ENCODE peak calls at places on chromosomes 3 and 15, in seven cellular contexts. One of them, this sample, is unnamed.

GRCh38 chr3:119257654-119258410 is 17.2 kb upstream of the B4GALT4 start:
- DNase-seq in hepatocyte: no peak
- DNase-seq in GM23248: peak
- DNase-seq in MM.1S: peak
- DNase-seq in neural progenitor cell: no peak
- DNase-seq in OCI-LY7: peak
- DNase-seq in PC-3: peak
- DNase-seq in this sample: no peak

GRCh38 chr3:17891139-17891850 is 148.9 kb upstream of the TBC1D5 start:
- DNase-seq in MM.1S: no peak
- DNase-seq in PC-3: peak
- DNase-seq in GM23248: peak
- DNase-seq in OCI-LY7: no peak
- DNase-seq in neural progenitor cell: no peak
- DNase-seq in hepatocyte: peak
- DNase-seq in this sample: no peak

GRCh38 chr3:30777426-30777825 is 117.0 kb downstream of the GADL1 start:
- DNase-seq in GM23248: no peak
- DNase-seq in MM.1S: no peak
- DNase-seq in neural progenitor cell: no peak
- DNase-seq in OCI-LY7: no peak
- DNase-seq in hepatocyte: no peak
- DNase-seq in PC-3: no peak
- DNase-seq in this sample: no peak

GRCh38 chr3:14490831-14491230 is 49.3 kb downstream of the GRIP2 start:
- DNase-seq in GM23248: no peak
- DNase-seq in OCI-LY7: no peak
- DNase-seq in MM.1S: no peak
- DNase-seq in neural progenitor cell: no peak
- DNase-seq in hepatocyte: no peak
- DNase-seq in PC-3: peak
- DNase-seq in this sample: no peak

GRCh38 chr15:80507638-80508316 is 103.6 kb downstream of the ARNT2 start:
- DNase-seq in PC-3: no peak
- DNase-seq in hepatocyte: no peak
- DNase-seq in MM.1S: no peak
- DNase-seq in GM23248: peak
- DNase-seq in OCI-LY7: no peak
- DNase-seq in neural progenitor cell: no peak
- DNase-seq in this sample: no peak

GRCh38 chr3:172591876-172592771 is 68.9 kb upstream of the TNFSF10 start:
- DNase-seq in GM23248: no peak
- DNase-seq in MM.1S: peak
- DNase-seq in hepatocyte: no peak
- DNase-seq in PC-3: no peak
- DNase-seq in OCI-LY7: no peak
- DNase-seq in neural progenitor cell: no peak
- DNase-seq in this sample: no peak

GRCh38 chr3:115864912-115865311 is 241.6 kb downstream of the GAP43 start:
- DNase-seq in MM.1S: no peak
- DNase-seq in GM23248: no peak
- DNase-seq in neural progenitor cell: no peak
- DNase-seq in OCI-LY7: no peak
- DNase-seq in PC-3: no peak
- DNase-seq in hepatocyte: no peak
- DNase-seq in this sample: no peak

GRCh38 chr3:129034650-129035049 is 25.9 kb upstream of the GP9 start:
- DNase-seq in MM.1S: no peak
- DNase-seq in hepatocyte: no peak
- DNase-seq in OCI-LY7: no peak
- DNase-seq in PC-3: no peak
- DNase-seq in GM23248: no peak
- DNase-seq in neural progenitor cell: no peak
- DNase-seq in this sample: no peak

GRCh38 chr3:61483997-61484396 is 77.4 kb upstream of the PTPRG start:
- DNase-seq in GM23248: no peak
- DNase-seq in hepatocyte: no peak
- DNase-seq in neural progenitor cell: no peak
- DNase-seq in MM.1S: no peak
- DNase-seq in OCI-LY7: no peak
- DNase-seq in PC-3: no peak
- DNase-seq in this sample: no peak

GRCh38 chr3:96843505-96844203 is 29.3 kb downstream of the EPHA6 start:
- DNase-seq in hepatocyte: no peak
- DNase-seq in OCI-LY7: no peak
- DNase-seq in neural progenitor cell: no peak
- DNase-seq in GM23248: peak
- DNase-seq in PC-3: no peak
- DNase-seq in MM.1S: no peak
- DNase-seq in this sample: no peak

GRCh38 chr15:77857419-77857818 is 220.1 kb downstream of the TBC1D2B start:
- DNase-seq in OCI-LY7: no peak
- DNase-seq in MM.1S: no peak
- DNase-seq in neural progenitor cell: no peak
- DNase-seq in hepatocyte: no peak
- DNase-seq in GM23248: no peak
- DNase-seq in PC-3: no peak
- DNase-seq in this sample: no peak

GRCh38 chr15:54567408-54568040 is 589.3 kb downstream of the UNC13C start:
- DNase-seq in neural progenitor cell: no peak
- DNase-seq in OCI-LY7: no peak
- DNase-seq in PC-3: no peak
- DNase-seq in MM.1S: no peak
- DNase-seq in hepatocyte: no peak
- DNase-seq in GM23248: no peak
- DNase-seq in this sample: no peak

GRCh38 chr3:153614563-153614962 is 452.5 kb downstream of the RAP2B start:
- DNase-seq in hepatocyte: no peak
- DNase-seq in PC-3: no peak
- DNase-seq in neural progenitor cell: no peak
- DNase-seq in OCI-LY7: no peak
- DNase-seq in MM.1S: no peak
- DNase-seq in GM23248: peak
- DNase-seq in this sample: peak

GRCh38 chr3:16809482-16809881 is 75.3 kb upstream of the PLCL2 start:
- DNase-seq in MM.1S: no peak
- DNase-seq in hepatocyte: no peak
- DNase-seq in OCI-LY7: no peak
- DNase-seq in neural progenitor cell: no peak
- DNase-seq in GM23248: no peak
- DNase-seq in PC-3: no peak
- DNase-seq in this sample: no peak

GRCh38 chr3:12454076-12454807 is 30.0 kb upstream of the TSEN2 start:
- DNase-seq in neural progenitor cell: peak
- DNase-seq in GM23248: peak
- DNase-seq in PC-3: peak
- DNase-seq in MM.1S: no peak
- DNase-seq in OCI-LY7: no peak
- DNase-seq in hepatocyte: no peak
- DNase-seq in this sample: no peak

GRCh38 chr3:15206662-15207576 is 873 bp downstream of the CAPN7 start:
- DNase-seq in GM23248: peak
- DNase-seq in hepatocyte: peak
- DNase-seq in neural progenitor cell: peak
- DNase-seq in PC-3: peak
- DNase-seq in MM.1S: peak
- DNase-seq in OCI-LY7: peak
- DNase-seq in this sample: no peak

GRCh38 chr15:99411234-99411633 is 154.6 kb upstream of the MEF2A start:
- DNase-seq in neural progenitor cell: no peak
- DNase-seq in OCI-LY7: no peak
- DNase-seq in hepatocyte: no peak
- DNase-seq in GM23248: no peak
- DNase-seq in PC-3: no peak
- DNase-seq in MM.1S: no peak
- DNase-seq in this sample: no peak

GRCh38 chr3:152398495-152398894 is 129.8 kb downstream of the MBNL1 start:
- DNase-seq in PC-3: no peak
- DNase-seq in OCI-LY7: no peak
- DNase-seq in MM.1S: no peak
- DNase-seq in GM23248: no peak
- DNase-seq in neural progenitor cell: peak
- DNase-seq in hepatocyte: no peak
- DNase-seq in this sample: no peak

GRCh38 chr3:138328341-138328740 is 1.3 kb downstream of the NME9 start:
- DNase-seq in hepatocyte: peak
- DNase-seq in neural progenitor cell: peak
- DNase-seq in PC-3: no peak
- DNase-seq in GM23248: peak
- DNase-seq in MM.1S: peak
- DNase-seq in OCI-LY7: peak
- DNase-seq in this sample: no peak

GRCh38 chr15:88331291-88331690 is 74.8 kb upstream of the NTRK3 start:
- DNase-seq in OCI-LY7: peak
- DNase-seq in PC-3: peak
- DNase-seq in GM23248: peak
- DNase-seq in MM.1S: peak
- DNase-seq in hepatocyte: peak
- DNase-seq in neural progenitor cell: peak
- DNase-seq in this sample: peak

GRCh38 chr3:157204431-157204830 is 44.5 kb upstream of the CCNL1 start:
- DNase-seq in MM.1S: peak
- DNase-seq in neural progenitor cell: peak
- DNase-seq in PC-3: peak
- DNase-seq in hepatocyte: peak
- DNase-seq in GM23248: peak
- DNase-seq in OCI-LY7: no peak
- DNase-seq in this sample: no peak

GRCh38 chr3:183122257-183122932 is 23.1 kb upstream of the MCCC1 start:
- DNase-seq in neural progenitor cell: peak
- DNase-seq in GM23248: peak
- DNase-seq in OCI-LY7: peak
- DNase-seq in MM.1S: peak
- DNase-seq in PC-3: peak
- DNase-seq in hepatocyte: peak
- DNase-seq in this sample: peak

GRCh38 chr3:151400341-151400740 is 15.8 kb upstream of the P2RY12 start:
- DNase-seq in hepatocyte: no peak
- DNase-seq in OCI-LY7: no peak
- DNase-seq in PC-3: no peak
- DNase-seq in GM23248: no peak
- DNase-seq in MM.1S: no peak
- DNase-seq in neural progenitor cell: no peak
- DNase-seq in this sample: no peak

GRCh38 chr3:22358334-22358733 is 607.3 kb upstream of the ZNF385D start:
- DNase-seq in OCI-LY7: no peak
- DNase-seq in neural progenitor cell: no peak
- DNase-seq in hepatocyte: no peak
- DNase-seq in MM.1S: no peak
- DNase-seq in PC-3: peak
- DNase-seq in GM23248: no peak
- DNase-seq in this sample: no peak

DNA sequence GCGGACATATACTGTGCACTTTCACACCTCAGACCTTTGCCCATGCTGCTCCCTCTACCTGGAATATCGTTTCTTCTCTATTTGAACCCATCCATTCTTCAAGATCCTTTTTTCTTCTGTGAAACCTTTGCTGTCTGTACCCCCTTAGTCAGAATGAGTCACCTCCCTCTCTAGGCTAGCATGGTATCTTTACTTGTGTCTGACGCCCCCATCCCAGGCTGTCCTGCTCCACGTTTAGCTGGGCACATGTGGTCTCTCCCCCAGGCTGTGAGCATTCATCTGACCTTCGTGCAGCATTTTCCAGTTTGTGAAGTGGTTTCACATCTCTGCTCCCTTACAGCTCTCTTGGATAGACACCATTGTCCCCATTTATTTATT is 14.3 kb upstream of the TLE3 start:
- DNase-seq in GM23248: peak
- DNase-seq in hepatocyte: no peak
- DNase-seq in OCI-LY7: no peak
- DNase-seq in neural progenitor cell: no peak
- DNase-seq in PC-3: no peak
- DNase-seq in MM.1S: no peak
- DNase-seq in this sample: no peak
- H3K4me3 ChIP-seq in GM23248: no peak
- H3K4me3 ChIP-seq in hepatocyte: no peak
- H3K4me3 ChIP-seq in OCI-LY7: no peak
- H3K4me3 ChIP-seq in neural progenitor cell: no peak
- H3K4me3 ChIP-seq in PC-3: no peak
- H3K4me3 ChIP-seq in MM.1S: no peak
- H3K4me3 ChIP-seq in this sample: no peak

GRCh38 chr15:40441012-40441735 is 421 bp downstream of the BAHD1 start:
- DNase-seq in hepatocyte: peak
- DNase-seq in PC-3: no peak
- DNase-seq in MM.1S: peak
- DNase-seq in neural progenitor cell: peak
- DNase-seq in OCI-LY7: peak
- DNase-seq in GM23248: peak
- DNase-seq in this sample: no peak
- TF ChIP-seq EZH2phosphoT487 in hepatocyte: no peak
- TF ChIP-seq EZH2phosphoT487 in PC-3: no peak
- TF ChIP-seq EZH2phosphoT487 in MM.1S: no peak
- TF ChIP-seq EZH2phosphoT487 in neural progenitor cell: no peak
- TF ChIP-seq EZH2phosphoT487 in OCI-LY7: no peak
- TF ChIP-seq EZH2phosphoT487 in GM23248: no peak
- TF ChIP-seq EZH2phosphoT487 in this sample: no peak

DNA sequence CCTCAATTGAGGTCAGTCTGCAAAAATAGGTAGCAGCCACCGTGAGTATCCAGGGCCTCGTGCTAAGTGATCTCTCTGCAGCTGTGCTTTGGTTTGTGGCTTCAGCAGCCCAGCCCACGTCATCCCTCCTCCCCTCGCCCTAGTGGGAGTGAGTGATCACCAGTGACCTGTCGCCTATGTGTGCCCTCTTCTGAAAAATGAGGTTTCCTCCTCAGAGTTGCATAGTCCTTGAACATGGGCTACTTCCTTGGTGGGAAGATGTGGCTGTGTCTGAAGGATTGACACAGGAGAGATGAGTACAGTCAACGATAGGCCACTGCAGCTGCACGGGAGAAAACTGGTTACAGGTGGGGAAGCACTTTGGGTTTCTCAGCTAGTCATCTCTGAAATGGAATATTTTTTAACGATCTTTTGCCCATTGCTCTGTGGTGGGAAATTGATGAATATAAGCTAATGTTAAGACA is 144.8 kb upstream of the BHLHE40 start:
- DNase-seq in MM.1S: peak
- DNase-seq in neural progenitor cell: no peak
- DNase-seq in hepatocyte: no peak
- DNase-seq in PC-3: no peak
- DNase-seq in OCI-LY7: no peak
- DNase-seq in GM23248: no peak
- DNase-seq in this sample: no peak
- H3K4me3 ChIP-seq in MM.1S: no peak
- H3K4me3 ChIP-seq in neural progenitor cell: no peak
- H3K4me3 ChIP-seq in hepatocyte: no peak
- H3K4me3 ChIP-seq in PC-3: no peak
- H3K4me3 ChIP-seq in OCI-LY7: no peak
- H3K4me3 ChIP-seq in GM23248: no peak
- H3K4me3 ChIP-seq in this sample: no peak

DNA sequence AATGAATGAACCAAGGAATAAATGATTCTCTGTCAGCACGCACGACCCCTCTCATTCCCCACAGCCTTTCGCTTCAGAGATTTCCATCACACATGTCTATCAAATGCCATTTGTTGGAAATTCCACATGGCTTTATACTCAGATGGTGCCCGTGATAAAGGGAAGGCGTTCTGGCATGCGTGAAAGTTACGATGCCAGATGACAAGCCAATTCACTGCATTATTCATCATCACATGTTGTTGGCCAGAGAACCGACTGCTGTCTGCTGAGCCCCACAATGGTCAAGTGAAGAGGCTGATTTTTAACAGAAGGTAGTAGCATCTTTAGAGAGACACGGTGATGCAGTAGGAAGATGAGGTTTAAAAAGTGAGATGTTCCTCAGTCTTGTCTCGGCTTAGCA is 74.1 kb upstream of the FRMD4B start:
- DNase-seq in OCI-LY7: no peak
- DNase-seq in PC-3: no peak
- DNase-seq in hepatocyte: no peak
- DNase-seq in MM.1S: no peak
- DNase-seq in neural progenitor cell: no peak
- DNase-seq in GM23248: no peak
- DNase-seq in this sample: no peak
- TF ChIP-seq EZH2phosphoT487 in OCI-LY7: no peak
- TF ChIP-seq EZH2phosphoT487 in PC-3: no peak
- TF ChIP-seq EZH2phosphoT487 in hepatocyte: no peak
- TF ChIP-seq EZH2phosphoT487 in MM.1S: no peak
- TF ChIP-seq EZH2phosphoT487 in neural progenitor cell: no peak
- TF ChIP-seq EZH2phosphoT487 in GM23248: no peak
- TF ChIP-seq EZH2phosphoT487 in this sample: no peak

This sample was measured in HCT116.